ENCODE peak calls at places on chromosomes 3 and 15, in six cellular contexts. Q is neural progenitor cell, K is lung, Y is A673, X is Peyer's patch, G is ascending aorta. J is an unnamed sample. For H3K4me1, the result is how much of the 10 kb centered on the place peaks cover.

GRCh38 chr3:50620846-50621245 is 3.9 kb downstream of the MAPKAPK3 start:
- DNase-seq in X (no peak), Q (no peak), Y (no peak), G (no peak), K (peak), J (no peak)

GRCh38 chr3:52934626-52935530 is 37.5 kb upstream of the STIMATE start:
- DNase-seq in Q (peak), K (peak), G (no peak), X (peak), Y (peak), J (peak)

GRCh38 chr3:126344380-126345041 is 12.7 kb downstream of the KLF15 start:
- DNase-seq in K (no peak), Q (no peak), Y (no peak), X (peak), G (no peak), J (peak)

GRCh38 chr3:48038971-48039481 is 22.8 kb upstream of the MAP4 start:
- DNase-seq in Y (peak), X (no peak), K (no peak), G (no peak), Q (no peak), J (no peak)

GRCh38 chr3:193021506-193022010 is 103.9 kb upstream of the MB21D2 start:
- DNase-seq in X (no peak), G (no peak), Y (no peak), Q (no peak), K (no peak), J (no peak)

GRCh38 chr15:52391074-52391473 is 95.5 kb upstream of the MYO5C start:
- DNase-seq in X (no peak), K (no peak), G (no peak), Q (no peak), Y (no peak), J (no peak)

GRCh38 chr3:179451335-179452165 is at the start of gene GNB4:
- DNase-seq in Q (peak), X (peak), G (peak), Y (peak), K (peak), J (peak)

GRCh38 chr3:117955196-117955595 is 1079.5 kb downstream of the IGSF11 start:
- DNase-seq in X (no peak), Y (no peak), G (no peak), K (no peak), Q (no peak), J (no peak)

GRCh38 chr3:51360806-51361205 is 24.3 kb upstream of the MANF start:
- DNase-seq in G (no peak), K (no peak), Q (no peak), X (peak), Y (no peak), J (no peak)

GRCh38 chr15:26889298-26889898 is 22.5 kb downstream of the GABRA5 start:
- DNase-seq in X (peak), K (no peak), Q (peak), G (no peak), Y (peak), J (no peak)

DNA sequence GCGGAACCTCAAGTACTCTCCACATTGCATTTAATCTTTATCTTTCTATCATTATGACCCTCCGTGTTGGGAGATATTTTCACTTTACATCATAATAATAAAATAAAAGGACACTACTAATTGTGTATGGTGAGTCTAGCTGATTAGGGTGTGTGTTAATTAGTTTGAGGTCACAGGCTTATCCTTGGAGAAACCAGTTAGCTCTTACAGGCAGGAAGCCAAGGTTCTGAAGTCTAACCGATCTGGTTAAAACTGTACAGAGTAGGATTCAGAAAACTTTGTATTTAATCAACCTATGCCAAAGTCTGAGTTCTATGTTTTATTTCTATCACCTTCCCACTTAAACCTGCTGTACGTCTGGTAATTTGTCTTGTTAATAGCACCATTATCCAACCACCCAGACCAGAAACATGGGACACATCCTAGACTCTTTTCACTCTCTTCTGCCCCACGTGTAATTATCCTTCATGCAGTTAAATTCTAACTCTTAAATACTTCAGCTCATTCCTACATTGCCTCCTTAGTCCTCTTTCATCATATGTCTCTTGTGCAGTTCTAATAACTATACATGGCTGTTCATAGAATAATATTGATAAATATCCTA is 14.6 kb downstream of the TIPARP start:
- DNase-seq in X (no peak), Q (no peak), G (no peak), Y (no peak), K (no peak), J (no peak)
- H3K4me1 ChIP-seq in X (under half), Q (under half), G (under half), Y (half or more), K (under half), J (under half)

GRCh38 chr3:189515916-189516531 is 115.2 kb upstream of the TP63 start:
- DNase-seq in G (no peak), Y (no peak), Q (no peak), X (no peak), K (no peak), J (no peak)

GRCh38 chr3:189512824-189513223 is 118.4 kb upstream of the TP63 start:
- DNase-seq in Q (no peak), G (no peak), Y (no peak), X (no peak), K (no peak), J (no peak)

GRCh38 chr3:189513281-189514151 is 117.7 kb upstream of the TP63 start:
- DNase-seq in G (no peak), Y (no peak), Q (no peak), K (peak), X (peak), J (no peak)

GRCh38 chr3:189508784-189509489 is 122.3 kb upstream of the TP63 start:
- DNase-seq in K (no peak), Q (no peak), G (no peak), Y (no peak), X (no peak), J (no peak)

GRCh38 chr3:189512039-189512438 is 119.2 kb upstream of the TP63 start:
- DNase-seq in X (no peak), K (no peak), Y (no peak), Q (no peak), G (no peak), J (no peak)
- TF ChIP-seq CTCF in X (no peak), K (no peak), Y (peak), Q (no peak), G (no peak), J (no peak)

GRCh38 chr15:92033723-92034122 is 180.2 kb downstream of the SLCO3A1 start:
- DNase-seq in X (no peak), Q (no peak), G (no peak), Y (no peak), K (no peak), J (no peak)
- H3K27ac ChIP-seq in X (no peak), Q (no peak), G (peak), Y (no peak), K (no peak), J (no peak)

GRCh38 chr15:80155001-80155377 is 2.2 kb downstream of the FAH start:
- DNase-seq in Y (no peak), G (no peak), Q (no peak), K (no peak), X (no peak), J (no peak)
- H3K4me1 ChIP-seq in Y (under half), G (under half), Q (under half), K (under half), X (under half), J (under half)

GRCh38 chr15:77504871-77505270 is 84.2 kb downstream of the HMG20A start:
- DNase-seq in Y (no peak), X (no peak), Q (no peak), K (no peak), G (no peak), J (no peak)

GRCh38 chr15:77507911-77508310 is 87.2 kb downstream of the HMG20A start:
- DNase-seq in Y (no peak), G (no peak), X (no peak), K (no peak), Q (no peak), J (no peak)

GRCh38 chr15:77505556-77505955 is 84.9 kb downstream of the HMG20A start:
- DNase-seq in K (no peak), X (no peak), G (no peak), Q (no peak), Y (no peak), J (no peak)

GRCh38 chr15:77507151-77507847 is 86.6 kb downstream of the HMG20A start:
- DNase-seq in Q (no peak), G (no peak), Y (no peak), K (peak), X (peak), J (peak)

DNA sequence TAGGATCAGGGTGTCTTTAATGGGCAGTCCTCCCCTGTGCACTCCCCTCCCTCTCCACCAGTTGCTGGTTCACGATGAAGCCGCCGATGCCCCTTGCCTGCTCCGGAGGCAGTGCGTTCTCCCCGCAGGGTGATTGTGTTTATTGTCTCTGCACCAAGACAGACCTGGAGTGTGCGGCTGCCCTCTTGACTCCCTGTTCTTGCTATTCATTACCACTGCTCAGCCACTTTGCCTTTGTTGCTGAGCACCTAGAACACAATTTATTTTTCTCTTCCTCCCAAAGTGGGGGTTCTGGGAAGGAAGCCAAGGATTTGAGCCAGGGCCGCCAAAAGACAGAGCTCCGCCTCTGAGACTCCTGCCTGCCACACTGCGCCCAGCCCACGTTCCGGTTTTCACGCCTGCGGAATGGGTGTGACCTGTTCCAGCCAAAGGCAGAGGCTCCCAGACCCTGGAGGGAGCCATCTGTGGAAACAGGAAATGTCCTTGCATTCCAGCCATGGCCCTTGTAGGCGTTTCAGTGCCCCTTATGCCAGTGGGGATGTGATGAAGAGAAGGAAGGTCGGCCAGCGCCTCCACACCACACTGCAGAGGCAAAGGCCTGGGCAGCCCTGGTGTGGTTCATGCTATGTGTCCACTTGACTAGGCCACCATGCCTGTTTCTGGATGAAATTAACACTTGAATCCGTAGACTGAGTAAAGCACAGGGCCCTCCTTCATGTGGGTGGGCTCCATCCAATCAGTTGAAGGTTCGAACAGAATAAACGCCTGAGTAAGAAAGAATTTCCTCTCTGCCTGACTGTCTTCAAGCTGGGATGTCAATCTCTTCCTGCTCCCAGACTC is 85.8 kb downstream of the HMG20A start:
- DNase-seq in Q (no peak), X (peak), K (peak), Y (no peak), G (no peak), J (no peak)
- TF ChIP-seq CTCF in Q (no peak), X (peak), K (no peak), Y (no peak), G (no peak), J (no peak)

DNA sequence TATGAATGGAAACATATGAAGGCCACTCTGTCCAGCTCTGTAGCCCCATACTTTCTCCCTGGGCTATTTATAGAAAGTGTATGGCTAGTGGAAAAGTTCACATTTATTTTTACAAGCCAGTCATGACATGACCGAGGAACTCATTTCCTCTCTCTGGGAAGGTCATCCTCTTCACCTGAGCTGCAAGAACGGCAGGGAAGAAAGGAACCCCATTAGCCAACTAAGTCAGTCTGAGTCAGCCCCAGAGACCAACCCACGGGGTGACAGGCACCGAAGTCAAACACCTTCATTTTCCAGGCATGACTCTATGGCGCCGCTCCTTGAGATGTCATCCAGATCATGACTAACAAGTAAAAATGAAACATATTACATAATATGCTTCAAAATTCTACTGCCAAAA is 4.8 kb downstream of the PAQR9 start:
- DNase-seq in X (no peak), G (no peak), K (no peak), Q (no peak), Y (no peak), J (no peak)
- H3K27ac ChIP-seq in X (no peak), G (no peak), K (peak), Q (no peak), Y (no peak), J (no peak)

GRCh38 chr3:43161684-43162512 is 56.0 kb upstream of the POMGNT2 start:
- DNase-seq in Y (peak), X (no peak), K (no peak), Q (peak), G (no peak), J (no peak)
- H3K4me1 ChIP-seq in Y (under half), X (under half), K (under half), Q (under half), G (under half), J (under half)

DNA sequence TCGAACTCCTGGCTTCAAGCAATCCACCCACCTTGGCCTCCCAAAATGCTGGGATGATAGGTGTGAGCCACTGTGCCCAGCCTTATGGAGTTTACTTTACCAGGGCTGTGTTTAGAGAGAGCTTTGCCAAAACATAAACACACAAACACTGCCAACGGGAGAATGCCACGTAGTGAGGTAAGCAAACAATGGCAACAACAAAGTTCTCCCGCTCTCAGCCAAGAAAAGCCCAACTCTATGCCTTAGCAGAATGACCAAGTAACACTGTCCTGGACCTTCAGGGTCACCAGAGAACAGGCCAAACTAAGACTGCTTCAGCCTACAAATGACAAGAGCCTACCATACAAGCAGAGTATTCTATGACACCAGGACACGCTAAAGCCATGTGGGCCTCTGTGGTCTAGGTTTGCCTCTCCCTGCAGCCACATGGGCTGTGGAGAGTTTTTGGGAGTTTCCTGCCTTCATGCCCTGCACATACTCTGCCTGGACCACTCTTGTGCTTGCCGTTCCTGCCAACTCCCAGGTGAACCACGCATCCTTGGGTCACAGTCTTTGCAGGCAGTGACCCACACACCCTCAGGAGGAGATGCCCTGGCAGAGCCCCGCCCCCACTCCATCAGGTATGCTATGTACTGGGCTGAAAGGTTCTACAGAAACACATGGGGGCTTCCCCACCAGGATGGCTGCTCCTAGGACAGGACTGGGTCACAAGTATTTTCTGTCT is 21.6 kb upstream of the CNBP start:
- DNase-seq in Q (no peak), Y (no peak), X (peak), G (no peak), K (no peak), J (no peak)
- TF ChIP-seq CTCF in Q (no peak), Y (no peak), X (no peak), G (no peak), K (no peak), J (no peak)

DNA sequence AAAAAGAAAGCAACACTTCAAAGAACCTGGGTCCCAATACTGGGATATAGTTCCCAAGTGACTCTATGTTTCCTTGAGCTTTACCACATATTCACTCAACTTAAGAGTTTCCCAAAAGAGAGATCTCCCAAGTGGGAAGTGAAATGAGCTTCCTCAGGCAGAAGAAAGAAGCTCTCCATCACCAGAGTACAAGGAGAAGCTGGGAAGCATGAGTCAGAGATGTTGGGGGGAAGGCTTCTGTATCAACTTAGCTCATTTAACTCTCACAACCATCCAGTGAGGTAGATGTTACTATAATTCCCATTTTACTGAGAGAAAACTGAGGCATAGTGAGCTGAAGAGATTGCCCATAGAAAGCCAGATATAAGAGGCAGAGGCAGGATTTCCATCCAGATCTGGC is 47.0 kb upstream of the TRIM42 start:
- DNase-seq in G (no peak), Y (no peak), K (no peak), Q (no peak), X (no peak), J (no peak)
- H3K27ac ChIP-seq in G (no peak), Y (no peak), K (no peak), Q (no peak), X (no peak), J (no peak)

GRCh38 chr15:74428970-74429783 is 4.6 kb downstream of the SEMA7A start:
- DNase-seq in Y (no peak), Q (no peak), G (no peak), X (peak), K (no peak), J (no peak)
- H3K4me1 ChIP-seq in Y (under half), Q (under half), G (under half), X (under half), K (under half), J (under half)